ENCODE peak calls at places on chromosomes 2 and 18, in ten cellular contexts. One of them, this sample, is unnamed. For H3K27me3 and H3K36me3, the result is how much of the 10 kb centered on the place peaks cover.

GRCh38 chr2:39020383-39020782 is 100.5 kb downstream of the SOS1 start:
- DNase-seq in heart left ventricle: no peak
- DNase-seq in stomach: no peak
- DNase-seq in suprapubic skin: no peak
- DNase-seq in breast epithelium: no peak
- DNase-seq in sigmoid colon: no peak
- DNase-seq in adrenal gland: no peak
- DNase-seq in H1: no peak
- DNase-seq in uterus: no peak
- DNase-seq in Peyer's patch: no peak
- DNase-seq in this sample: no peak

GRCh38 chr2:233811732-233812131 is 33.6 kb downstream of the MROH2A start:
- DNase-seq in heart left ventricle: no peak
- DNase-seq in stomach: peak
- DNase-seq in suprapubic skin: peak
- DNase-seq in breast epithelium: no peak
- DNase-seq in sigmoid colon: peak
- DNase-seq in adrenal gland: no peak
- DNase-seq in H1: no peak
- DNase-seq in uterus: no peak
- DNase-seq in Peyer's patch: peak
- DNase-seq in this sample: no peak

GRCh38 chr18:23938901-23939341 is 75.6 kb upstream of the TTC39C start:
- DNase-seq in heart left ventricle: no peak
- DNase-seq in stomach: no peak
- DNase-seq in suprapubic skin: no peak
- DNase-seq in breast epithelium: no peak
- DNase-seq in sigmoid colon: no peak
- DNase-seq in adrenal gland: no peak
- DNase-seq in H1: no peak
- DNase-seq in uterus: no peak
- DNase-seq in Peyer's patch: no peak
- DNase-seq in this sample: no peak

GRCh38 chr2:6922201-6922656 is 5.0 kb downstream of the RNF144A start:
- DNase-seq in heart left ventricle: no peak
- DNase-seq in stomach: no peak
- DNase-seq in suprapubic skin: no peak
- DNase-seq in breast epithelium: no peak
- DNase-seq in sigmoid colon: no peak
- DNase-seq in adrenal gland: no peak
- DNase-seq in H1: no peak
- DNase-seq in uterus: no peak
- DNase-seq in Peyer's patch: no peak
- DNase-seq in this sample: no peak

GRCh38 chr2:209525834-209526281 is 102.0 kb downstream of the MAP2 start:
- DNase-seq in heart left ventricle: no peak
- DNase-seq in stomach: no peak
- DNase-seq in suprapubic skin: no peak
- DNase-seq in breast epithelium: no peak
- DNase-seq in sigmoid colon: no peak
- DNase-seq in adrenal gland: no peak
- DNase-seq in H1: no peak
- DNase-seq in uterus: no peak
- DNase-seq in Peyer's patch: no peak
- DNase-seq in this sample: no peak

GRCh38 chr2:10548626-10549025 is 100.5 kb upstream of the ODC1 start:
- DNase-seq in heart left ventricle: no peak
- DNase-seq in stomach: no peak
- DNase-seq in suprapubic skin: no peak
- DNase-seq in breast epithelium: no peak
- DNase-seq in sigmoid colon: no peak
- DNase-seq in adrenal gland: peak
- DNase-seq in H1: peak
- DNase-seq in uterus: no peak
- DNase-seq in Peyer's patch: no peak
- DNase-seq in this sample: no peak

GRCh38 chr18:63613420-63613819 is 26.3 kb downstream of the SERPINB13 start:
- DNase-seq in heart left ventricle: no peak
- DNase-seq in stomach: no peak
- DNase-seq in suprapubic skin: no peak
- DNase-seq in breast epithelium: no peak
- DNase-seq in sigmoid colon: no peak
- DNase-seq in adrenal gland: no peak
- DNase-seq in H1: no peak
- DNase-seq in uterus: no peak
- DNase-seq in Peyer's patch: no peak
- DNase-seq in this sample: no peak

GRCh38 chr2:135819211-135819610 is 17.8 kb downstream of the LCT start:
- DNase-seq in heart left ventricle: no peak
- DNase-seq in stomach: no peak
- DNase-seq in suprapubic skin: no peak
- DNase-seq in breast epithelium: no peak
- DNase-seq in sigmoid colon: no peak
- DNase-seq in adrenal gland: no peak
- DNase-seq in H1: peak
- DNase-seq in uterus: no peak
- DNase-seq in Peyer's patch: no peak
- DNase-seq in this sample: no peak

GRCh38 chr2:1770566-1771380 is 26.5 kb upstream of the PXDN start:
- DNase-seq in heart left ventricle: no peak
- DNase-seq in stomach: peak
- DNase-seq in suprapubic skin: peak
- DNase-seq in breast epithelium: no peak
- DNase-seq in sigmoid colon: no peak
- DNase-seq in adrenal gland: peak
- DNase-seq in H1: no peak
- DNase-seq in uterus: no peak
- DNase-seq in Peyer's patch: no peak
- DNase-seq in this sample: no peak

GRCh38 chr2:19363474-19363778 is 5.0 kb upstream of the OSR1 start:
- DNase-seq in heart left ventricle: no peak
- DNase-seq in stomach: no peak
- DNase-seq in suprapubic skin: no peak
- DNase-seq in breast epithelium: no peak
- DNase-seq in sigmoid colon: no peak
- DNase-seq in adrenal gland: no peak
- DNase-seq in H1: peak
- DNase-seq in uterus: no peak
- DNase-seq in Peyer's patch: no peak
- DNase-seq in this sample: no peak

GRCh38 chr2:19362652-19363473 is 4.4 kb upstream of the OSR1 start:
- DNase-seq in heart left ventricle: peak
- DNase-seq in stomach: peak
- DNase-seq in suprapubic skin: peak
- DNase-seq in breast epithelium: peak
- DNase-seq in sigmoid colon: peak
- DNase-seq in adrenal gland: peak
- DNase-seq in H1: peak
- DNase-seq in uterus: peak
- DNase-seq in Peyer's patch: peak
- DNase-seq in this sample: no peak

GRCh38 chr2:19361325-19361990 is 3.0 kb upstream of the OSR1 start:
- DNase-seq in heart left ventricle: no peak
- DNase-seq in stomach: no peak
- DNase-seq in suprapubic skin: peak
- DNase-seq in breast epithelium: no peak
- DNase-seq in sigmoid colon: peak
- DNase-seq in adrenal gland: no peak
- DNase-seq in H1: peak
- DNase-seq in uterus: no peak
- DNase-seq in Peyer's patch: no peak
- DNase-seq in this sample: no peak

GRCh38 chr2:19360881-19361321 is 2.5 kb upstream of the OSR1 start:
- DNase-seq in heart left ventricle: no peak
- DNase-seq in stomach: no peak
- DNase-seq in suprapubic skin: no peak
- DNase-seq in breast epithelium: no peak
- DNase-seq in sigmoid colon: no peak
- DNase-seq in adrenal gland: no peak
- DNase-seq in H1: no peak
- DNase-seq in uterus: no peak
- DNase-seq in Peyer's patch: no peak
- DNase-seq in this sample: no peak

DNA sequence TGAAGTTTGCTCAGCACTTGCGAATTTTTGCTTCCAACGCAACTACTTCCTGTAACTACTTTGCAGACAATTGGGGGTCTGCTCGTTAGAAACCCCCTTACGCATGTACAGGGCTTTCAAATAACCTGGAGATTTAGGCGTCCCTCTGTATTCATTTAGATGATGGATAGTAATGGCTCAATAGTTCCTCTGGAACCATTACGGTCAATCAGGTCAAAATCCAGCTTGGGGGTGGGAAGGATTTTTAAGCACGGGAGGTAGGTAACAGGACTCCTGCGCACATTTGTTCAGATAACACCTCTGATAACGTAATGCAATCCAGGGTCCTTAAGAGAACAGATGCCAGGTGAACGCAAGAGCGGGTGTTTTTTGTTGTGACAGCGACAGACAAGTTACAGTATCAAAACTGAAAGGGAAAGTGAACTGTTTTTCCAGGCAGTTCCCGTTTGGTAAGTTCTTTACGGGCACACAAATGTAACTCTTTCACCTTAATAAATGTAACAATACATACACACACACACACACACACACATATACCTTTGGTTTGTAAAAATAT is 3.7 kb upstream of the OSR1 start:
- DNase-seq in heart left ventricle: no peak
- DNase-seq in stomach: no peak
- DNase-seq in suprapubic skin: no peak
- DNase-seq in breast epithelium: no peak
- DNase-seq in sigmoid colon: no peak
- DNase-seq in adrenal gland: no peak
- DNase-seq in H1: no peak
- DNase-seq in uterus: no peak
- DNase-seq in Peyer's patch: no peak
- DNase-seq in this sample: no peak
- H3K27me3 ChIP-seq in heart left ventricle: under half
- H3K27me3 ChIP-seq in stomach: under half
- H3K27me3 ChIP-seq in suprapubic skin: half or more
- H3K27me3 ChIP-seq in breast epithelium: under half
- H3K27me3 ChIP-seq in sigmoid colon: under half
- H3K27me3 ChIP-seq in adrenal gland: under half
- H3K27me3 ChIP-seq in H1: half or more
- H3K27me3 ChIP-seq in uterus: under half
- H3K27me3 ChIP-seq in Peyer's patch: under half
- H3K27me3 ChIP-seq in this sample: half or more

GRCh38 chr2:67394734-67395133 is 2.4 kb upstream of the ETAA1 start:
- DNase-seq in heart left ventricle: no peak
- DNase-seq in stomach: no peak
- DNase-seq in suprapubic skin: no peak
- DNase-seq in breast epithelium: no peak
- DNase-seq in sigmoid colon: no peak
- DNase-seq in adrenal gland: peak
- DNase-seq in H1: no peak
- DNase-seq in uterus: no peak
- DNase-seq in Peyer's patch: no peak
- DNase-seq in this sample: no peak

GRCh38 chr2:67399831-67400489 is 2.8 kb downstream of the ETAA1 start:
- DNase-seq in heart left ventricle: no peak
- DNase-seq in stomach: no peak
- DNase-seq in suprapubic skin: no peak
- DNase-seq in breast epithelium: no peak
- DNase-seq in sigmoid colon: no peak
- DNase-seq in adrenal gland: no peak
- DNase-seq in H1: no peak
- DNase-seq in uterus: no peak
- DNase-seq in Peyer's patch: no peak
- DNase-seq in this sample: no peak

GRCh38 chr2:67399144-67399543 is 2.0 kb downstream of the ETAA1 start:
- DNase-seq in heart left ventricle: no peak
- DNase-seq in stomach: no peak
- DNase-seq in suprapubic skin: no peak
- DNase-seq in breast epithelium: no peak
- DNase-seq in sigmoid colon: no peak
- DNase-seq in adrenal gland: no peak
- DNase-seq in H1: no peak
- DNase-seq in uterus: no peak
- DNase-seq in Peyer's patch: no peak
- DNase-seq in this sample: no peak

GRCh38 chr2:67400560-67401464 is 3.7 kb downstream of the ETAA1 start:
- DNase-seq in heart left ventricle: no peak
- DNase-seq in stomach: no peak
- DNase-seq in suprapubic skin: no peak
- DNase-seq in breast epithelium: no peak
- DNase-seq in sigmoid colon: no peak
- DNase-seq in adrenal gland: no peak
- DNase-seq in H1: no peak
- DNase-seq in uterus: no peak
- DNase-seq in Peyer's patch: no peak
- DNase-seq in this sample: no peak

GRCh38 chr2:67397143-67397986 is at the start of gene ETAA1:
- DNase-seq in heart left ventricle: peak
- DNase-seq in stomach: peak
- DNase-seq in suprapubic skin: peak
- DNase-seq in breast epithelium: peak
- DNase-seq in sigmoid colon: peak
- DNase-seq in adrenal gland: peak
- DNase-seq in H1: peak
- DNase-seq in uterus: peak
- DNase-seq in Peyer's patch: peak
- DNase-seq in this sample: peak
- TF ChIP-seq POLR2A in heart left ventricle: no peak
- TF ChIP-seq POLR2A in stomach: no peak
- TF ChIP-seq POLR2A in suprapubic skin: peak
- TF ChIP-seq POLR2A in breast epithelium: peak
- TF ChIP-seq POLR2A in sigmoid colon: peak
- TF ChIP-seq POLR2A in adrenal gland: peak
- TF ChIP-seq POLR2A in H1: peak
- TF ChIP-seq POLR2A in uterus: peak
- TF ChIP-seq POLR2A in Peyer's patch: peak
- TF ChIP-seq POLR2A in this sample: peak

GRCh38 chr2:115163572-115163971 is 721.1 kb downstream of the DPP10 start:
- DNase-seq in heart left ventricle: no peak
- DNase-seq in stomach: no peak
- DNase-seq in suprapubic skin: no peak
- DNase-seq in breast epithelium: no peak
- DNase-seq in sigmoid colon: no peak
- DNase-seq in adrenal gland: no peak
- DNase-seq in H1: no peak
- DNase-seq in uterus: no peak
- DNase-seq in Peyer's patch: no peak
- DNase-seq in this sample: no peak
- H3K36me3 ChIP-seq in heart left ventricle: under half
- H3K36me3 ChIP-seq in stomach: under half
- H3K36me3 ChIP-seq in suprapubic skin: under half
- H3K36me3 ChIP-seq in breast epithelium: under half
- H3K36me3 ChIP-seq in sigmoid colon: under half
- H3K36me3 ChIP-seq in adrenal gland: under half
- H3K36me3 ChIP-seq in H1: under half
- H3K36me3 ChIP-seq in uterus: under half
- H3K36me3 ChIP-seq in Peyer's patch: under half
- H3K36me3 ChIP-seq in this sample: under half

DNA sequence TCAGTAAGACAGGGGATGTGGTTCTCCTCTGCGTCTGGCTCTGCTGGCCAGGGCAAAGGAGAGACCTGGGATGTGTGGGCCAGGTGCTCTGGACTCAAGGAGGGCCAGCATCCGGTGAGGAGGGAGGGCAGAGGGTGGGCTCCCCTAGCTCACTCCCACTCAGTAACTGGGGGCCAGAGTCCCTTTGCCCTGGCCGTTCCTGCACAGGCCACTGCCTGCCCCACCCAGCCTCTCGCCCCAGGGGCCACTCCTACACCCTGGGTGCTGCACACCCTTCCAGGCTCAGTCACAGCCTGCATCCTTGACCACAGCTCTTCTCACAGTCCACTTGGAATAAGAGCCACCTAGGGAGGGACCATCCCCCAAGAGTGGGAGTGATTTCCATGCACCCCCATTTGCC is 41.0 kb downstream of the SNED1 start:
- DNase-seq in heart left ventricle: no peak
- DNase-seq in stomach: no peak
- DNase-seq in suprapubic skin: no peak
- DNase-seq in breast epithelium: peak
- DNase-seq in sigmoid colon: peak
- DNase-seq in adrenal gland: peak
- DNase-seq in H1: no peak
- DNase-seq in uterus: no peak
- DNase-seq in Peyer's patch: no peak
- DNase-seq in this sample: no peak
- H3K27me3 ChIP-seq in heart left ventricle: under half
- H3K27me3 ChIP-seq in stomach: under half
- H3K27me3 ChIP-seq in suprapubic skin: under half
- H3K27me3 ChIP-seq in breast epithelium: under half
- H3K27me3 ChIP-seq in sigmoid colon: under half
- H3K27me3 ChIP-seq in adrenal gland: under half
- H3K27me3 ChIP-seq in H1: under half
- H3K27me3 ChIP-seq in uterus: under half
- H3K27me3 ChIP-seq in Peyer's patch: under half
- H3K27me3 ChIP-seq in this sample: under half